ENCODE peak calls at places on chromosomes 12 and 14, in ten cellular contexts. N, W, P, O, V, Z, M, E, X and D are unnamed samples.

GRCh38 chr12:106010746-106011145 is 128.0 kb downstream of the NUAK1 start:
- DNase-seq in X (no peak), N (no peak), V (no peak), Z (no peak), M (no peak), P (no peak), E (no peak), W (peak), O (no peak), D (no peak)

GRCh38 chr12:131395971-131396573 is 314.8 kb upstream of the SFSWAP start:
- DNase-seq in X (no peak), V (no peak), O (no peak), M (no peak), N (no peak), E (no peak), W (no peak), Z (no peak), P (no peak), D (no peak)

GRCh38 chr12:126210026-126210425 is 1144.8 kb downstream of the AACS start:
- DNase-seq in W (no peak), O (no peak), X (no peak), P (no peak), E (no peak), V (no peak), Z (no peak), N (no peak), M (no peak), D (no peak)

GRCh38 chr14:55116246-55117030 is 12.6 kb upstream of the LGALS3 start:
- DNase-seq in P (no peak), V (no peak), W (no peak), M (no peak), N (peak), X (no peak), O (no peak), Z (no peak), E (no peak), D (no peak)

GRCh38 chr12:26195641-26196423 is 459 bp downstream of the SSPN start:
- DNase-seq in E (peak), P (peak), Z (peak), V (peak), X (peak), W (peak), M (peak), N (peak), O (peak), D (peak)

GRCh38 chr12:121793836-121794531 is 496 bp upstream of the RHOF start:
- DNase-seq in Z (peak), V (peak), N (peak), P (peak), O (peak), X (peak), W (peak), E (peak), M (peak), D (peak)

GRCh38 chr12:127147724-127148123 is 1119.2 kb upstream of the TMEM132C start:
- DNase-seq in X (no peak), N (no peak), O (no peak), V (no peak), Z (no peak), M (no peak), W (no peak), E (no peak), P (no peak), D (peak)

GRCh38 chr12:2265461-2266167 is 212.8 kb downstream of the CACNA1C start:
- DNase-seq in E (no peak), M (no peak), X (no peak), P (no peak), W (peak), V (no peak), N (no peak), O (no peak), Z (peak), D (no peak)

GRCh38 chr12:69779928-69780327 is 41.3 kb downstream of the RAB3IP start:
- DNase-seq in Z (peak), X (peak), M (peak), E (no peak), N (no peak), P (peak), O (no peak), V (peak), W (peak), D (no peak)

GRCh38 chr12:108312885-108313203 is 26.3 kb downstream of the CMKLR1 start:
- DNase-seq in N (no peak), P (no peak), X (no peak), M (no peak), W (peak), V (peak), E (peak), O (no peak), Z (no peak), D (peak)

GRCh38 chr14:90785474-90785873 is 30.8 kb downstream of the TTC7B start:
- DNase-seq in X (no peak), W (peak), O (no peak), Z (peak), E (no peak), M (no peak), P (peak), V (no peak), N (peak), D (no peak)

GRCh38 chr12:116161588-116161987 is 115.9 kb downstream of the MED13L start:
- DNase-seq in V (no peak), N (no peak), Z (no peak), O (no peak), X (no peak), P (peak), M (no peak), W (no peak), E (no peak), D (no peak)

GRCh38 chr12:105977256-105978051 is 161.3 kb downstream of the NUAK1 start:
- DNase-seq in N (no peak), W (peak), X (peak), O (no peak), V (no peak), M (no peak), Z (peak), E (no peak), P (no peak), D (no peak)

GRCh38 chr12:117090816-117091711 is 8.2 kb downstream of the TESC start:
- DNase-seq in E (no peak), O (no peak), P (no peak), Z (no peak), V (peak), X (no peak), W (no peak), N (no peak), M (no peak), D (no peak)

GRCh38 chr14:71373773-71374172 is 466.5 kb downstream of the PCNX1 start:
- DNase-seq in W (no peak), O (no peak), E (no peak), Z (no peak), N (no peak), X (no peak), V (no peak), P (no peak), M (no peak), D (no peak)

GRCh38 chr12:113040722-113041168 is 15.8 kb upstream of the DTX1 start:
- DNase-seq in M (peak), W (peak), E (peak), Z (peak), O (no peak), X (peak), N (peak), P (peak), V (peak), D (no peak)

GRCh38 chr14:52363001-52363704 is 49.0 kb downstream of the PTGER2 start:
- DNase-seq in O (no peak), Z (no peak), M (no peak), W (peak), E (no peak), V (no peak), P (no peak), X (no peak), N (no peak), D (no peak)

GRCh38 chr14:43540948-43541347 is 966.1 kb downstream of the FSCB start:
- DNase-seq in Z (no peak), N (no peak), M (peak), X (no peak), E (no peak), W (no peak), P (peak), V (no peak), O (no peak), D (no peak)

GRCh38 chr12:6235499-6235898 is 35.3 kb downstream of the CD9 start:
- DNase-seq in E (no peak), Z (no peak), X (no peak), V (no peak), N (peak), M (no peak), O (no peak), W (no peak), P (no peak), D (no peak)

GRCh38 chr12:10397311-10397710 is 7.5 kb upstream of the KLRK1 start:
- DNase-seq in P (no peak), N (no peak), X (no peak), V (no peak), O (no peak), W (no peak), M (no peak), E (no peak), Z (no peak), D (no peak)

GRCh38 chr12:117076410-117077372 is 22.5 kb downstream of the TESC start:
- DNase-seq in N (no peak), W (no peak), X (no peak), M (no peak), O (no peak), P (no peak), Z (no peak), V (no peak), E (peak), D (no peak)

GRCh38 chr14:103541944-103542544 is 13.0 kb downstream of the TRMT61A start:
- DNase-seq in W (no peak), M (no peak), E (no peak), V (no peak), X (no peak), N (no peak), O (no peak), Z (no peak), P (no peak), D (no peak)

GRCh38 chr14:59306775-59307174 is 118.3 kb downstream of the DAAM1 start:
- DNase-seq in M (no peak), W (peak), P (peak), Z (peak), O (no peak), E (no peak), X (peak), V (peak), N (no peak), D (no peak)

GRCh38 chr12:56151672-56152131 is 685 bp upstream of the MYL6B start:
- DNase-seq in O (no peak), M (peak), V (peak), X (peak), W (no peak), E (no peak), N (peak), Z (no peak), P (peak), D (no peak)
- TF ChIP-seq CTCF in O (peak), M (peak), V (peak), X (peak), W (peak), E (no peak), N (peak), Z (peak), P (no peak), D (peak)

DNA sequence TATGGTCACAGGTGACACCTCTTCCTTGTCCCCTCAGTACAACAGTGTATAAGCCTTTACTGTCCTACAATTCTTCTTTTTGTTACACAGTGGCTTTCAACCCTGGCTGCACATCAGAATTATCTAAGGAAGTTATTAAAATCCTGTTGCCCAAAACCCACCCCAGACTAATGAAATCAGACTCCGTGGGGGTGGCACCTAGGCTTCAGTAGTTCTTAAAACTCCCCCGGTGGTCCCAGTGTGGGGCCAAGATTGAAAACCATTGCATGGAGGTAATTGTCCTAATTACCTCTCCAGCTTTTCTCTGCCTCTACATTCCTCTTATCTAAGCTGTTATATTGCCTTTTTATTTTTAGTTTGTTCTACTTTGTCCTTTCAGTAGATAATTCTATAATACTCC is 172.8 kb downstream of the DAD1 start:
- DNase-seq in Z (no peak), V (no peak), P (no peak), E (no peak), W (no peak), X (no peak), M (no peak), N (no peak), O (no peak), D (no peak)
- TF ChIP-seq CTCF in Z (no peak), V (no peak), P (no peak), E (no peak), W (no peak), X (no peak), M (no peak), N (no peak), O (no peak), D (no peak)

DNA sequence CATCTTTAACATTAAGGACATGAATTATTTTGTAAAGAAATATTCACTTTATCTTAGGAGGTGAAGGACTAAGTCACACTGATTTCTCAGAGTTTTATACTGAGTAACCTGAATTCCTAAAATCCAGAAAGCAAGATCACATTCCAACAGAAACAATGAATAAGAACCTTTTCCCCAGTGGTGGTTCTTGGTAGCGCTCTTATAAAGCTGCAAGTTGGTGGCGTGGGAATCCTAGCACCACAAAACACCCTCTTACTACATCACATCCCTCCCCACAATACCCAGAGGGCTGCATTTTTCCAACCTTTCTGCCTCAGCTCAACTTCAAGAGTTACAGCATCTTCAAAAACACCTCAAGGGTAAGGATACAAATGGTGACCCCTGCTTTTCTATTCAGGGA is 44.0 kb upstream of the SMUG1 start:
- DNase-seq in W (peak), O (no peak), V (no peak), M (no peak), Z (peak), X (no peak), E (no peak), P (no peak), N (no peak), D (no peak)
- TF ChIP-seq CTCF in W (peak), O (peak), V (no peak), M (no peak), Z (no peak), X (peak), E (no peak), P (no peak), N (no peak), D (peak)

DNA sequence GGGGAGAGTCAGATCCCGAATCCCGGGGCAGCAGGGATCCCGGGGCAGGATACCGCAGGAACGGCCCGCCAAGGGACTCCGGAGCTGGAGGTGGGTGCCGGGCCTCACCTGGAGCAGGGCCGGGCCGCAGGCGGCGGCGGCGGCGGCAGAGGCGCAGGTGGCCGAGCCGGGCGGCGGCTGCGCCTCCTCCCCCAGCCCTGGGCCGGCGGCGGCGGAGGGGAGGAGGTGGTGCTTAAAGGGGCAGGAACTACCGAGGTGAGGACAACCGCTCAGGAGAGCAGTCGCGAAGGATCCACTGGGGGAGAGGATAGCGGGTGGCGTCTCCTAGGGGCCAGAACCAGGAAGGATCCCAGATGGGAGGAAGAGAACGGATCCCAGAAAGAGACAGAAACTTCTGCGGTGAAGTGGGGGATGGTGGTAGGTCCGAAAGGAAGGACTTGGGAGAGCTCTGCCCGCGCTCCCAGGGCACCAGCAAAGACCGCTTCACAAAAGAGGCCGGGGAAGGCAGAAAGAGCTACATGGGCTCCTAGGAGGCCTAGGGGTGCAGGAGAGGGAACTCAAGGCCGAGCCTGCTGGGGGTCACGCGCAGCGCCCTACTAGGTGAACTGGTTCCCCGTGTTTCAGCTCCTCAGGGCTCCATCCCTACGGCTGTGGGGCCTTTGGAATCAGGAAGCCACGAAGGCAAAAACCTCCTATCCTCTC is 4.9 kb upstream of the BAZ2A start:
- DNase-seq in V (peak), Z (peak), X (peak), M (peak), P (peak), E (peak), O (peak), N (peak), W (peak), D (peak)
- TF ChIP-seq CTCF in V (peak), Z (peak), X (peak), M (peak), P (peak), E (peak), O (peak), N (peak), W (peak), D (peak)

GRCh38 chr12:49552425-49552824 is 13.6 kb downstream of the KCNH3 start:
- DNase-seq in P (no peak), Z (no peak), W (no peak), N (no peak), O (no peak), E (no peak), X (no peak), M (no peak), V (no peak), D (no peak)

GRCh38 chr12:49554266-49554665 is 13.7 kb downstream of the MCRS1 start:
- DNase-seq in N (no peak), V (no peak), M (no peak), P (no peak), O (no peak), W (no peak), X (no peak), Z (no peak), E (no peak), D (no peak)

GRCh38 chr12:49552014-49552413 is 13.2 kb downstream of the KCNH3 start:
- DNase-seq in W (peak), X (peak), M (no peak), O (no peak), E (peak), P (no peak), V (no peak), N (no peak), Z (no peak), D (no peak)

GRCh38 chr12:49552899-49553298 is 14.1 kb downstream of the KCNH3 start:
- DNase-seq in X (no peak), P (no peak), N (no peak), Z (no peak), O (no peak), W (no peak), V (no peak), E (no peak), M (no peak), D (no peak)

GRCh38 chr12:49553512-49554088 is 14.3 kb downstream of the MCRS1 start:
- DNase-seq in P (peak), W (no peak), N (no peak), E (no peak), X (peak), M (peak), Z (peak), O (no peak), V (peak), D (no peak)
- TF ChIP-seq CTCF in P (peak), W (peak), N (no peak), E (peak), X (peak), M (peak), Z (no peak), O (peak), V (peak), D (peak)

GRCh38 chr14:94042433-94043091 is 16.4 kb downstream of the OTUB2 start:
- DNase-seq in W (no peak), O (no peak), E (no peak), N (no peak), M (no peak), X (no peak), V (no peak), Z (no peak), P (no peak), D (no peak)

GRCh38 chr14:94040247-94040646 is 14.1 kb downstream of the OTUB2 start:
- DNase-seq in X (no peak), O (no peak), N (no peak), Z (no peak), P (no peak), M (no peak), V (no peak), W (no peak), E (no peak), D (no peak)

GRCh38 chr14:94043111-94043755 is 17.1 kb downstream of the OTUB2 start:
- DNase-seq in V (no peak), E (no peak), X (no peak), W (no peak), M (no peak), P (no peak), O (no peak), N (no peak), Z (no peak), D (no peak)

GRCh38 chr14:94040796-94041195 is 14.7 kb downstream of the OTUB2 start:
- DNase-seq in V (no peak), O (no peak), E (no peak), W (no peak), P (no peak), Z (no peak), M (no peak), X (no peak), N (no peak), D (no peak)

DNA sequence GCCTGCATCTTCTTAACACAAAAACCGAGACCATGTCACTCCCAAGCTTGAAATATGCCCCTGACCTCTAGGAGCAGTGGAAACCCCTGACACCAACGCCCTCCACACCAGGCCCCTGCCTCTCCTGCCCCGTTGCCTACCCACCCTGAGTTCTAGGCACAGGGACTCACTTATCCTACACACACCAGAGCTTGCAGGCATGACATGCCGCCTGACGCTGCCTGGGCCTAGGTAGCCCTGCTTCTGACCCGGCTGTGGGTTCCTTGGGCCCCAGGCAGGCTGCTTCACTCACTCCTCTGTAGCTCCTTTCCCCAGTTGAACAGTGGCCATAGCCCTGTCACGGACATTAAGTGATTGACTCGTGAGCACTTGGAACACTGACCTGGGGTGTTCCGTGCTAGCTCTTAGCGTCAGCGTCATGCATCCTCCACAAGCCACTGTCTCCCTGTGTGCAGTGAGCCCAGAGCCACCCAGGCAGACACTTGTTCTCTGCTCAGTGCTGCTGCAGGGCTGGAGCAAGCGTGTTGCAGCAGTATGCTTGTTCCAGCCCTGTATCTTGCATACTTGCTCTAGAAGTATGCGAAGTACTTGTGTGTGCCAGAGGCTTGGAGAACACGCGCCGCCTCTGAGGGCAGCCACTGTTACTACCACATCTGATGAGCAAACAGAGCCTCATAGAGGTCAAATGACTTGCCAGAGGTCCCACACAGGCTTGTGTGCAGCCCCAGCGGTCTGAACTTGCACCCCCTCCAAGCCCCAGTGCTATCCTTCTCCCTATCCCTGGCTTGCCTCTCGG is 15.6 kb downstream of the OTUB2 start:
- DNase-seq in N (no peak), E (peak), O (no peak), V (no peak), W (peak), M (no peak), Z (peak), P (no peak), X (no peak), D (no peak)
- TF ChIP-seq CTCF in N (no peak), E (no peak), O (no peak), V (no peak), W (no peak), M (no peak), Z (no peak), P (no peak), X (no peak), D (no peak)